ENCODE peak calls at places on chromosomes 16 and 17, in seven cellular contexts. C is AG10803; A is activated gamma-delta T cell treated with Interleukin-2 at 50 U/mL for 16 hours; Z is activated effector memory CD4-positive, alpha-beta T cell treated with anti-CD3 and anti-CD28 coated beads, Interleukin-2, amount 50 U/mL, for 16 hours; D is natural killer cell; Y is mucosa of descending colon; R is activated CD8-positive, alpha-beta memory T cell treated with anti-CD3 and anti-CD28 coated beads for 1 hour. L is an unnamed sample.

GRCh38 chr16:21986692-21987246 is 14.1 kb downstream of the PDZD9 start:
- DNase-seq in C (no peak), A (no peak), Z (no peak), D (no peak), Y (no peak), R (no peak), L (no peak)

GRCh38 chr17:47253541-47254402 is at the start of gene ITGB3:
- DNase-seq in C (peak; percentile 77), A (peak; percentile 59), Z (peak; percentile 85), D (peak; percentile 47), Y (peak; percentile 78), R (peak; percentile 19), L (peak; percentile 78)

GRCh38 chr16:19236561-19236960 is 49.0 kb upstream of the CLEC19A start:
- DNase-seq in C (no peak), A (no peak), Z (no peak), D (no peak), Y (no peak), R (no peak), L (no peak)

GRCh38 chr17:78132767-78133178 is 2.2 kb downstream of the TMC8 start:
- DNase-seq in C (no peak), A (no peak), Z (peak; percentile 73), D (no peak), Y (no peak), R (no peak), L (no peak)

GRCh38 chr17:69227536-69227935 is 1.1 kb downstream of the ABCA10 start:
- DNase-seq in C (no peak), A (no peak), Z (no peak), D (no peak), Y (no peak), R (no peak), L (no peak)

GRCh38 chr17:70780031-70780430 is 610.7 kb downstream of the KCNJ2 start:
- DNase-seq in C (peak; percentile 15), A (no peak), Z (no peak), D (no peak), Y (no peak), R (no peak), L (no peak)

GRCh38 chr16:47806309-47806847 is 345.2 kb downstream of the PHKB start:
- DNase-seq in C (no peak), A (no peak), Z (no peak), D (no peak), Y (no peak), R (no peak), L (no peak)

GRCh38 chr17:29091591-29092291 is 48.8 kb downstream of the PIPOX start:
- DNase-seq in C (no peak), A (no peak), Z (no peak), D (no peak), Y (no peak), R (no peak), L (no peak)

GRCh38 chr16:7303677-7304200 is 28.9 kb upstream of the RBFOX1 start:
- DNase-seq in C (no peak), A (no peak), Z (no peak), D (no peak), Y (no peak), R (no peak), L (no peak)

GRCh38 chr17:19978206-19978802 is 676 bp upstream of the AKAP10 start:
- DNase-seq in C (peak; percentile 3), A (no peak), Z (peak; percentile 68), D (peak; percentile 19), Y (no peak), R (no peak), L (peak; percentile 76)

GRCh38 chr17:69733171-69734014 is 318.9 kb downstream of the MAP2K6 start:
- DNase-seq in C (peak; percentile 83), A (no peak), Z (no peak), D (no peak), Y (no peak), R (no peak), L (no peak)

GRCh38 chr16:79434097-79434496 is 166.4 kb downstream of the MAF start:
- DNase-seq in C (no peak), A (no peak), Z (no peak), D (no peak), Y (no peak), R (no peak), L (no peak)

GRCh38 chr17:73360961-73361761 is 49.4 kb upstream of the CDC42EP4 start:
- DNase-seq in C (no peak), A (no peak), Z (no peak), D (no peak), Y (no peak), R (no peak), L (no peak)

GRCh38 chr16:85955566-85955965 is 56.6 kb downstream of the IRF8 start:
- DNase-seq in C (no peak), A (no peak), Z (no peak), D (no peak), Y (peak; percentile 29), R (no peak), L (no peak)

GRCh38 chr16:84672276-84673202 is 24.2 kb downstream of the KLHL36 start:
- DNase-seq in C (peak; percentile 68), A (peak; percentile 82), Z (peak; percentile 94), D (peak; percentile 78), Y (peak; percentile 79), R (peak; percentile 57), L (peak; percentile 81)

GRCh38 chr17:63961355-63962207 is 11.1 kb downstream of the SCN4A start:
- DNase-seq in C (peak; percentile 37), A (no peak), Z (peak; percentile 76), D (no peak), Y (peak; percentile 73), R (no peak), L (peak; percentile 77)

GRCh38 chr16:27242868-27243590 is 25.5 kb downstream of the NSMCE1 start:
- DNase-seq in C (peak; percentile 81), A (no peak), Z (peak; percentile 69), D (no peak), Y (no peak), R (no peak), L (peak; percentile 42)

GRCh38 chr17:8904686-8905085 is 37.2 kb upstream of the PIK3R6 start:
- DNase-seq in C (no peak), A (no peak), Z (peak; percentile 38), D (peak; percentile 10), Y (no peak), R (no peak), L (no peak)

GRCh38 chr17:19341211-19341631 is 21.3 kb downstream of the B9D1 start:
- DNase-seq in C (no peak), A (no peak), Z (peak; percentile 43), D (no peak), Y (no peak), R (no peak), L (no peak)

GRCh38 chr17:40499551-40500189 is 1.8 kb downstream of the TNS4 start:
- DNase-seq in C (peak; percentile 66), A (no peak), Z (no peak), D (no peak), Y (peak; percentile 94), R (no peak), L (no peak)

GRCh38 chr16:81513204-81514040 is 68.8 kb downstream of the CMIP start:
- DNase-seq in C (peak; percentile 52), A (no peak), Z (no peak), D (no peak), Y (peak; percentile 67), R (no peak), L (no peak)

GRCh38 chr17:78607061-78607460 is 29.9 kb upstream of the DNAH17 start:
- DNase-seq in C (no peak), A (no peak), Z (no peak), D (no peak), Y (no peak), R (no peak), L (no peak)

GRCh38 chr17:74734256-74734655 is 2.8 kb upstream of the RAB37 start:
- DNase-seq in C (no peak), A (no peak), Z (no peak), D (no peak), Y (no peak), R (no peak), L (no peak)

GRCh38 chr16:11742041-11742535 is 569 bp downstream of the TXNDC11 start:
- DNase-seq in C (no peak), A (peak; percentile 36), Z (peak; percentile 85), D (peak; percentile 48), Y (peak; percentile 81), R (no peak), L (no peak)

GRCh38 chr17:73820686-73821448 is 176.6 kb upstream of the SDK2 start:
- DNase-seq in C (peak; percentile 34), A (no peak), Z (peak; percentile 4), D (no peak), Y (no peak), R (no peak), L (no peak)

GRCh38 chr17:13601317-13601775 is 383 bp downstream of the HS3ST3A1 start:
- DNase-seq in C (no peak), A (no peak), Z (no peak), D (no peak), Y (no peak), R (no peak), L (peak; percentile 25)

L was measured in B cell.